ENCODE peak calls at places on chromosomes 6 and 20, in five cellular contexts. P, F, T, G and Q are unnamed samples. For H3K4me1, the result is how much of the 10 kb centered on the place peaks cover.

GRCh38 chr20:4435671-4436070 is 286.0 kb upstream of the PRND start:
- DNase-seq in P (no peak), F (no peak), T (no peak), G (no peak), Q (no peak)

GRCh38 chr6:32196682-32197616 is 4.5 kb upstream of the GPSM3 start:
- DNase-seq in P (no peak), F (peak), T (peak), G (peak), Q (peak)

GRCh38 chr6:125597411-125598253 is 151.8 kb upstream of the HEY2 start:
- DNase-seq in P (no peak), F (peak), T (no peak), G (no peak), Q (peak)

GRCh38 chr6:148455225-148455624 is 112.6 kb downstream of the SASH1 start:
- DNase-seq in P (no peak), F (no peak), T (peak), G (no peak), Q (no peak)

GRCh38 chr6:148407372-148407771 is 64.7 kb downstream of the SASH1 start:
- DNase-seq in P (no peak), F (no peak), T (peak), G (no peak), Q (no peak)

GRCh38 chr6:4698901-4699659 is 77.1 kb upstream of the CDYL start:
- DNase-seq in P (no peak), F (no peak), T (no peak), G (no peak), Q (no peak)

GRCh38 chr6:11198663-11199603 is 33.5 kb downstream of the NEDD9 start:
- DNase-seq in P (no peak), F (peak), T (no peak), G (no peak), Q (no peak)

GRCh38 chr20:24999568-24999967 is 7.0 kb upstream of the APMAP start:
- DNase-seq in P (no peak), F (no peak), T (no peak), G (peak), Q (peak)

GRCh38 chr6:37426945-37427510 is 6.0 kb upstream of the CMTR1 start:
- DNase-seq in P (no peak), F (no peak), T (peak), G (no peak), Q (no peak)

GRCh38 chr6:22755605-22756004 is 186.2 kb downstream of the HDGFL1 start:
- DNase-seq in P (no peak), F (no peak), T (no peak), G (no peak), Q (no peak)

GRCh38 chr6:12289655-12290489 is at the start of gene EDN1:
- DNase-seq in P (peak), F (peak), T (peak), G (peak), Q (peak)

GRCh38 chr20:11728937-11729336 is 188.8 kb upstream of the BTBD3 start:
- DNase-seq in P (no peak), F (no peak), T (no peak), G (no peak), Q (no peak)

GRCh38 chr20:35903843-35904242 is 50.5 kb downstream of the SCAND1 start:
- DNase-seq in P (no peak), F (no peak), T (no peak), G (no peak), Q (no peak)

GRCh38 chr6:5422321-5422915 is 161.1 kb downstream of the FARS2 start:
- DNase-seq in P (no peak), F (no peak), T (peak), G (no peak), Q (no peak)

GRCh38 chr6:8628063-8628462 is 192.7 kb upstream of the SLC35B3 start:
- DNase-seq in P (no peak), F (no peak), T (no peak), G (no peak), Q (no peak)

GRCh38 chr6:39274903-39275302 is 39.3 kb downstream of the KCNK17 start:
- DNase-seq in P (no peak), F (no peak), T (no peak), G (no peak), Q (no peak)

GRCh38 chr6:129419324-129419723 is 290.7 kb downstream of the ARHGAP18 start:
- DNase-seq in P (no peak), F (no peak), T (no peak), G (no peak), Q (no peak)

GRCh38 chr6:140083375-140083774 is 708.9 kb upstream of the CITED2 start:
- DNase-seq in P (no peak), F (no peak), T (no peak), G (no peak), Q (no peak)
- H3K27ac ChIP-seq in P (no peak), F (no peak), T (no peak), G (no peak), Q (no peak)

GRCh38 chr6:87698618-87699017 is 3.4 kb downstream of the AKIRIN2 start:
- DNase-seq in P (no peak), F (peak), T (peak), G (no peak), Q (no peak)

GRCh38 chr6:87700729-87701675 is 1.0 kb downstream of the AKIRIN2 start:
- DNase-seq in P (peak), F (peak), T (peak), G (peak), Q (peak)

GRCh38 chr6:87701676-87702588 is at the start of gene AKIRIN2:
- DNase-seq in P (peak), F (peak), T (peak), G (peak), Q (peak)

GRCh38 chr6:87699576-87699975 is 2.5 kb downstream of the AKIRIN2 start:
- DNase-seq in P (no peak), F (no peak), T (no peak), G (no peak), Q (no peak)

DNA sequence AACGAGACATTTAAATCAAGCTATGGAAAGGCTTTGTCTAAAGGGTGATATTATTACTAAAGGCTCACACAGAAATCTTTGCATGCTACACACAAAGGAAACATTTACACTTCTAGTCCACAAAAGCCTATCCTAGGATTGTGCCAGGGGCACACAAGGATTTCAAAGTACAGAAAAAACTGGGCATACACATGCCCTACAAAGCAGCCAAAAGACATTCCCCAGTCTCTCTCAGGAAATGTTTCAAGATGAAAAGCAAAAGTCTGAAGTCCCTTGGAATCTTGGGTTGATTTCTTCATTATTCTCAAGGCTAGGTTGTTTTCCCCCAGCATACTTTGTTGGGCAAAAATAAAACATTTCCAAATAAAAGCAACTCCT is 1.7 kb downstream of the AKIRIN2 start:
- DNase-seq in P (no peak), F (no peak), T (no peak), G (no peak), Q (no peak)
- H3K9ac ChIP-seq in P (no peak), F (peak), T (peak), G (peak), Q (peak)

GRCh38 chr6:170139531-170139930 is 151.3 kb downstream of the DLL1 start:
- DNase-seq in P (no peak), F (no peak), T (no peak), G (no peak), Q (no peak)

GRCh38 chr6:170136541-170137175 is 154.2 kb downstream of the DLL1 start:
- DNase-seq in P (no peak), F (no peak), T (no peak), G (no peak), Q (no peak)

GRCh38 chr6:170137176-170137891 is 153.5 kb downstream of the DLL1 start:
- DNase-seq in P (no peak), F (no peak), T (no peak), G (no peak), Q (peak)

GRCh38 chr6:170140129-170140528 is 150.7 kb downstream of the DLL1 start:
- DNase-seq in P (no peak), F (no peak), T (no peak), G (no peak), Q (no peak)

DNA sequence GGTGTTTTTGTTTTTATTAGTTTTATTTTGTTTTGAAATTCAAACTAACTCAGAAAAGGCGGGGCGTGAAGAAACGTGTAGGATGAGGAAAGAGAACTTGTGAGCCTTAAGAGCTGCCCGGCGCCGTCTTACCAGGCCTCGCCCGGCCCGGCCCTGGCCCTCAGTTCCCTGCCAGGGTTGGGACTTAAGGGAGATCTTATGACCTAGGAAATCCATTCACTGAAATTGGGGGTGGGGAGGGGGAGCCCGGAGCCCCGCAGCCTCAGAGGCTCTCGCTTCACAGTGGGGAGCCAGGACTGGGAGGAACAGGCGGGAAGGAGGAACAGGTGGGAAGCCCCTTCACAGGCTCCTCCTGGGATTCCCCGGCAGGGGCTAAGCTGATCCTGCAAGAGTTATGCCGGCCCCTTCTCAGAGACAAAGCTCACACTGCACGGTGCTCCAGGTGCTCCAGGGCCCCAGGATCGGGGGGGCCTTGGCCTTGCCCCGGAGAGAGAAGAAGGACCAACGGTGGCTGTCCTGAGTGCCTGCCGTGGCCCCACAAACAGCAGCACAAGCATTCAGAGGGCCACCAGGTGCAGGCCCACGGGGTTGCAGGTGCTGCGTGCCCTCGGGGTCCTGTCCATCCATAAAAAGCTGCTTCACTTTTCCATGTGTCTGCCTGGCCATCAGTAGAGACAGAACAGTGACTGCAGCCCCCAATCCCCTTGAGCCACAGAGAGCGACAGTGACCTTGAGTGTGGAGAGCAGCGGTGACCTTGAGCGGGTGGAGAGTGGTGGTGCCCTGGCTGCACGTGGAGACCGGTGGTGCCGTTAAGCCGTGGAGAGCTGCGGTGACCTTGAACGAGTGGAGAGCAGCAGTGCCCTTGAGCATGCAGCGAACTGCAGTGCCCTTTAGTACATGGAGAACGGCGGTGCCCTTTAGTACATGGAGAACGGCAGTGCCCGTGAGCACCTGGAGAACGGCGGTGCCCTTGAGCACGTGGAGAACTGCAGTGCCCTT is 152.7 kb downstream of the DLL1 start:
- DNase-seq in P (no peak), F (no peak), T (no peak), G (no peak), Q (peak)
- H3K4me1 ChIP-seq in P (under half), F (under half), T (under half), G (under half), Q (under half)

GRCh38 chr6:167311286-167311685 is 13.6 kb upstream of the TTLL2 start:
- DNase-seq in P (no peak), F (no peak), T (no peak), G (no peak), Q (no peak)
- H3K27ac ChIP-seq in P (no peak), F (no peak), T (no peak), G (no peak), Q (no peak)